ENCODE peak calls at places on chromosomes 6 and 20, in eight cellular contexts. U is glomerular endothelial cell, K is KBM-7, P is activated gamma-delta T cell, X is GM03348, M is hepatocyte, R is SW 1271, L is type B pancreatic cell. H is an unnamed sample.

GRCh38 chr6:169723200-169723909 is 945 bp downstream of the PHF10 start:
- DNase-seq in U (no peak), K (peak), P (peak), X (peak), M (peak), R (peak), L (no peak), H (peak)

GRCh38 chr6:15608406-15608805 is 54.4 kb downstream of the DTNBP1 start:
- DNase-seq in U (peak), K (no peak), P (no peak), X (peak), M (peak), R (peak), L (no peak), H (no peak)

GRCh38 chr20:32749914-32750637 is 6.8 kb upstream of the COMMD7 start:
- DNase-seq in U (no peak), K (no peak), P (no peak), X (no peak), M (no peak), R (no peak), L (no peak), H (no peak)

GRCh38 chr6:139290787-139291294 is 957 bp downstream of the TXLNB start:
- DNase-seq in U (peak), K (peak), P (no peak), X (peak), M (no peak), R (no peak), L (no peak), H (no peak)

GRCh38 chr20:1185781-1186334 is 1.1 kb upstream of the TMEM74B start:
- DNase-seq in U (no peak), K (peak), P (no peak), X (peak), M (peak), R (peak), L (no peak), H (no peak)

GRCh38 chr6:11972806-11973205 is 39.3 kb upstream of the HIVEP1 start:
- DNase-seq in U (no peak), K (no peak), P (no peak), X (peak), M (no peak), R (no peak), L (no peak), H (no peak)

GRCh38 chr6:7086488-7086887 is 21.3 kb upstream of the RREB1 start:
- DNase-seq in U (no peak), K (peak), P (no peak), X (peak), M (no peak), R (no peak), L (no peak), H (no peak)

GRCh38 chr20:2144850-2145249 is 43.2 kb downstream of the STK35 start:
- DNase-seq in U (no peak), K (no peak), P (no peak), X (no peak), M (no peak), R (no peak), L (no peak), H (no peak)

GRCh38 chr6:16637635-16638034 is 123.6 kb downstream of the ATXN1 start:
- DNase-seq in U (no peak), K (no peak), P (no peak), X (no peak), M (no peak), R (no peak), L (no peak), H (no peak)

GRCh38 chr6:21729431-21729830 is 135.9 kb downstream of the SOX4 start:
- DNase-seq in U (no peak), K (no peak), P (no peak), X (no peak), M (no peak), R (no peak), L (no peak), H (no peak)

GRCh38 chr6:146981981-146982380 is 222.2 kb upstream of the STXBP5 start:
- DNase-seq in U (no peak), K (no peak), P (no peak), X (no peak), M (no peak), R (no peak), L (no peak), H (no peak)

GRCh38 chr20:62856931-62857619 is 4.5 kb downstream of the TCFL5 start:
- DNase-seq in U (no peak), K (no peak), P (no peak), X (no peak), M (no peak), R (no peak), L (no peak), H (no peak)

GRCh38 chr20:11993886-11994466 is 76.3 kb downstream of the BTBD3 start:
- DNase-seq in U (no peak), K (no peak), P (no peak), X (no peak), M (no peak), R (no peak), L (no peak), H (no peak)

GRCh38 chr6:137863126-137863996 is 3.7 kb upstream of the TNFAIP3 start:
- DNase-seq in U (no peak), K (no peak), P (no peak), X (no peak), M (no peak), R (no peak), L (no peak), H (no peak)

GRCh38 chr6:68639211-68639610 is 4.1 kb downstream of the ADGRB3 start:
- DNase-seq in U (no peak), K (no peak), P (no peak), X (no peak), M (no peak), R (no peak), L (no peak), H (no peak)

GRCh38 chr6:148924226-148924989 is 177.6 kb downstream of the UST start:
- DNase-seq in U (no peak), K (no peak), P (no peak), X (no peak), M (no peak), R (no peak), L (no peak), H (no peak)

GRCh38 chr6:2072450-2072849 is 173.0 kb downstream of the GMDS start:
- DNase-seq in U (no peak), K (no peak), P (no peak), X (peak), M (no peak), R (no peak), L (no peak), H (no peak)

GRCh38 chr20:59676126-59676876 is 72.0 kb downstream of the PHACTR3 start:
- DNase-seq in U (no peak), K (no peak), P (no peak), X (no peak), M (no peak), R (no peak), L (peak), H (peak)

GRCh38 chr6:38137609-38138008 is 318.1 kb downstream of the ZFAND3 start:
- DNase-seq in U (no peak), K (no peak), P (no peak), X (no peak), M (no peak), R (no peak), L (no peak), H (peak)

H was measured in osteocyte.